ENCODE peak calls at places on chromosomes 5 and 9, in seven cellular contexts. S is nephron progenitor cell; V is pancreas; Z is cardiac muscle cell; C is CD4-positive, alpha-beta T cell; U is breast epithelium; F is bronchial epithelial cell. W is an unnamed sample.

GRCh38 chr5:158716668-158717067 is 383.0 kb downstream of the EBF1 start:
- DNase-seq in S (no peak), V (no peak), Z (peak; percentile 26), C (no peak), U (no peak), F (no peak), W (no peak)

GRCh38 chr9:125183054-125183453 is 6.5 kb downstream of the PPP6C start:
- DNase-seq in S (no peak), V (no peak), Z (peak; percentile 48), C (no peak), U (no peak), F (no peak), W (no peak)

GRCh38 chr5:132687995-132688394 is 14.2 kb downstream of the IL4 start:
- DNase-seq in S (no peak), V (no peak), Z (no peak), C (peak; percentile 50), U (no peak), F (no peak), W (no peak)

GRCh38 chr5:9437741-9438240 is 108.1 kb downstream of the SEMA5A start:
- DNase-seq in S (no peak), V (no peak), Z (peak; percentile 42), C (no peak), U (no peak), F (peak; percentile 75), W (no peak)

GRCh38 chr5:1540831-1541661 is 17.3 kb upstream of the LPCAT1 start:
- DNase-seq in S (no peak), V (peak; percentile 37), Z (no peak), C (no peak), U (peak; percentile 12), F (no peak), W (peak; percentile 12)

GRCh38 chr9:22244141-22245011 is 202.2 kb upstream of the DMRTA1 start:
- DNase-seq in S (peak; percentile 45), V (no peak), Z (peak; percentile 77), C (no peak), U (no peak), F (peak; percentile 71), W (no peak)

GRCh38 chr5:158877706-158878105 is 222.0 kb downstream of the EBF1 start:
- DNase-seq in S (no peak), V (no peak), Z (no peak), C (no peak), U (no peak), F (no peak), W (no peak)

GRCh38 chr9:19769213-19769612 is 19.6 kb downstream of the SLC24A2 start:
- DNase-seq in S (no peak), V (no peak), Z (no peak), C (no peak), U (no peak), F (peak; percentile 94), W (no peak)

GRCh38 chr9:70962761-70963445 is 158.5 kb downstream of the TRPM3 start:
- DNase-seq in S (no peak), V (no peak), Z (peak; percentile 35), C (no peak), U (no peak), F (peak; percentile 17), W (no peak)

GRCh38 chr5:16812911-16813310 is 123.2 kb downstream of the MYO10 start:
- DNase-seq in S (no peak), V (peak; percentile 65), Z (peak; percentile 51), C (no peak), U (peak; percentile 28), F (peak; percentile 86), W (no peak)
- TF ChIP-seq CTCF in S (no peak), V (no peak), Z (no peak), C (no peak), U (no peak), F (peak; percentile 43), W (no peak)

DNA sequence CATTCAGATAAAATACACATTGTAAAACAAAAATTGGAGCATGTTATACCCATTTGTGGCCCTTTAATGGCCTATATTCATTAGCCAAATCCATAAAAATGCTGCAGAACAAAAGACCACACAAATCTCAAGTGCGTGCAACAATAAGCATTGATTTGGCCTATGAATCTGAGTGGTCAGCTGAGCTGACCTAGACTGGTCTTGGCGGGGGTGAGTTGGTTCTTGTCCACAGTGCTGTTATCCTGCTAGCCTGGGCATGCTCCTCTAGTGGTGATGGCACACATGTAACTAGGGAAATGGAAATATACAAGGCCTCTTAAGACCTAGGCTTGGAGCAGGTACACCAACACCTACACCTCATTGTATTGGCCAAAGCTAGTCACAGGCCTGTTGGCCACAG is 122.2 kb upstream of the TBCA start:
- DNase-seq in S (no peak), V (no peak), Z (no peak), C (no peak), U (no peak), F (peak; percentile 18), W (no peak)
- TF ChIP-seq CTCF in S (no peak), V (no peak), Z (no peak), C (no peak), U (no peak), F (no peak), W (no peak)

GRCh38 chr5:91383956-91384300 is 811 bp upstream of the ARRDC3 start:
- DNase-seq in S (no peak), V (no peak), Z (no peak), C (no peak), U (no peak), F (no peak), W (no peak)

GRCh38 chr5:91388362-91388761 is 5.2 kb upstream of the ARRDC3 start:
- DNase-seq in S (no peak), V (no peak), Z (no peak), C (no peak), U (no peak), F (no peak), W (no peak)

GRCh38 chr5:91383027-91383955 is at the start of gene ARRDC3:
- DNase-seq in S (peak; percentile 98), V (peak; percentile 99), Z (peak; percentile 97), C (peak; percentile 93), U (peak; percentile 94), F (peak; percentile 87), W (peak; percentile 97)

GRCh38 chr5:91384671-91385430 is 1.7 kb upstream of the ARRDC3 start:
- DNase-seq in S (peak; percentile 43), V (no peak), Z (peak; percentile 93), C (peak; percentile 37), U (peak; percentile 38), F (peak; percentile 94), W (no peak)

GRCh38 chr5:91386120-91386519 is 3.0 kb upstream of the ARRDC3 start:
- DNase-seq in S (no peak), V (no peak), Z (no peak), C (no peak), U (no peak), F (no peak), W (no peak)
- TF ChIP-seq CTCF in S (no peak), V (no peak), Z (peak; percentile 5), C (no peak), U (no peak), F (no peak), W (no peak)

GRCh38 chr5:34582364-34582763 is 73.8 kb upstream of the RAI14 start:
- DNase-seq in S (no peak), V (no peak), Z (no peak), C (no peak), U (no peak), F (no peak), W (no peak)
- TF ChIP-seq CTCF in S (no peak), V (no peak), Z (no peak), C (no peak), U (no peak), F (no peak), W (no peak)

DNA sequence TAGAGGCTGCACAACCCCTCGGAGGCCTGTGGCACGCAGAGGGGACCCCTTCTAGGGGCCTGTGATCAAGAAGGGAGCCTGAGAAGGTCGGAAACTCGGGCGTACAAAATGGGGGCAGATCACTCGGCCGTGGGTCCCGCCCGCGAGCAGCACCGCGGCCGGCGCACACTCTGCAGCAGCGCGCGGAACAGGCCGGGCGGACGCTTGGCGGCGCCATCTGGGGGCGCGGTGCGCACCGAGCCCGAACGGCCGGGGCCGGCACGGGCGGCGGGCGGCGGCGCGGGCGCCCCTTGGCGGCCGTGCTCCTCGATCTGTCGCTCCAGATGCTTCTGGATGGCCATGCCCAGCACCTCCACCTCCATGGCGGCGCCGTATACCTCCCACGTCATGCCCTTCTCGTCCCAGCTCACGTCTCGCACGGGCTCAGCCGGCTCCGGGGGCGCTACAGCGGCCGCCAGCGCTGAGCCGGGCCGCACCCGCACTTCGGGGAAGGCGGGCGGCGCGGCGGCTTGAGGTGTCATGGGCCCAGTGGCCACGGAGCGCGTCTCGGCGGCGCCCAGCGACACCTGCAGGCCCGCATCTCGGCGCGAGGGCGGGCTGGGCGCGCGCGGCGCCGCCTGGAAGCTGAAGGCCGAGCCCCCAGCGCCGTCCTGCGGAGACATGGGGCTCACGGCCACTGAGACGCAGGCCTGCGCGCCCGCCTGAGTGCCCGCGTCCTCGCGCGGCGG is 13.1 kb downstream of the GPRIN1 start:
- DNase-seq in S (peak; percentile 48), V (peak; percentile 76), Z (peak; percentile 56), C (peak; percentile 51), U (no peak), F (peak; percentile 39), W (peak; percentile 44)
- TF ChIP-seq CTCF in S (no peak), V (no peak), Z (peak; percentile 21), C (peak; percentile 11), U (no peak), F (peak; percentile 28), W (no peak)

DNA sequence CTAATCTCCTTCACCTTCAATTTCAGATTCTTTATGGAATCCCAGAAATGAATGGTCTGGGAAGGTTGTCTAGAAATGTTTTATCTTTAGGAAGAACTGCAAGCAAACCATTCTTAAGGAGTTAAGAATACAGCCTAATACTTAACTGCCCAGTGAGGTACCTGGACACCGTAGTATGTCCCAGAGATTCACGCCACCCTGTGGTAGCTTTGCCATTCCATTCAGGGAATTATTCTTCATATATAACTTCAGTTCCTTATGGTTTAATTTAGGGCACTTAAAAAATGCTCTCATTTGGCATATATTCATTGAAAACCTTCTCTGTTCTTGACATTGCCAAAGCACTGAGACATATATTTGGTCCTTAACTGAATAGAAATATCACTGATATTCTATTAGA is 49.7 kb downstream of the ACTBL2 start:
- DNase-seq in S (no peak), V (no peak), Z (peak; percentile 58), C (no peak), U (no peak), F (peak; percentile 35), W (no peak)
- TF ChIP-seq CTCF in S (no peak), V (no peak), Z (peak; percentile 33), C (no peak), U (no peak), F (peak; percentile 38), W (no peak)